ENCODE peak calls at places on chromosomes 4 and X, in eight cellular contexts. M, X, V, C, Z, F, D and G are unnamed samples.
A peak's percentile ranks its signal among the peaks of the same experiment; 100 is the strongest.

GRCh38 chr4:106854970-106855369 is 181.1 kb downstream of the DKK2 start:
- DNase-seq in M (no peak), X (no peak), V (peak; percentile 0), C (no peak), Z (no peak), F (no peak), D (no peak), G (no peak)

GRCh38 chr4:8278421-8279287 is 9.1 kb downstream of the HTRA3 start:
- DNase-seq in M (no peak), X (no peak), V (peak; percentile 93), C (no peak), Z (peak; percentile 46), F (no peak), D (no peak), G (no peak)

GRCh38 chr4:124334119-124334518 is 378.4 kb downstream of the ANKRD50 start:
- DNase-seq in M (peak; percentile 65), X (no peak), V (peak; percentile 94), C (peak; percentile 11), Z (peak; percentile 81), F (no peak), D (peak; percentile 17), G (no peak)

GRCh38 chrX:21438792-21439191 is 64.6 kb downstream of the CNKSR2 start:
- DNase-seq in M (no peak), X (no peak), V (no peak), C (no peak), Z (no peak), F (no peak), D (peak; percentile 42), G (no peak)

GRCh38 chr4:85078016-85078415 is 111.5 kb upstream of the WDFY3 start:
- DNase-seq in M (no peak), X (no peak), V (no peak), C (no peak), Z (no peak), F (no peak), D (no peak), G (no peak)

GRCh38 chr4:113088050-113088449 is 38.6 kb downstream of the ANK2 start:
- DNase-seq in M (no peak), X (no peak), V (no peak), C (no peak), Z (no peak), F (no peak), D (no peak), G (no peak)

GRCh38 chrX:15680401-15680800 is 15.8 kb upstream of the CLTRN start:
- DNase-seq in M (no peak), X (no peak), V (peak; percentile 11), C (no peak), Z (peak; percentile 82), F (no peak), D (no peak), G (no peak)

GRCh38 chr4:174170091-174170490 is 113.4 kb downstream of the FBXO8 start:
- DNase-seq in M (no peak), X (no peak), V (no peak), C (no peak), Z (no peak), F (no peak), D (no peak), G (no peak)

GRCh38 chrX:79371640-79372039 is 4.5 kb upstream of the ITM2A start:
- DNase-seq in M (no peak), X (no peak), V (no peak), C (no peak), Z (no peak), F (no peak), D (no peak), G (no peak)

GRCh38 chrX:15781964-15782711 is 8.1 kb upstream of the ZRSR2 start:
- DNase-seq in M (no peak), X (no peak), V (no peak), C (no peak), Z (no peak), F (no peak), D (peak; percentile 11), G (no peak)

GRCh38 chr4:74266081-74266480 is 42.2 kb upstream of the EPGN start:
- DNase-seq in M (no peak), X (no peak), V (no peak), C (no peak), Z (no peak), F (no peak), D (no peak), G (no peak)

DNA sequence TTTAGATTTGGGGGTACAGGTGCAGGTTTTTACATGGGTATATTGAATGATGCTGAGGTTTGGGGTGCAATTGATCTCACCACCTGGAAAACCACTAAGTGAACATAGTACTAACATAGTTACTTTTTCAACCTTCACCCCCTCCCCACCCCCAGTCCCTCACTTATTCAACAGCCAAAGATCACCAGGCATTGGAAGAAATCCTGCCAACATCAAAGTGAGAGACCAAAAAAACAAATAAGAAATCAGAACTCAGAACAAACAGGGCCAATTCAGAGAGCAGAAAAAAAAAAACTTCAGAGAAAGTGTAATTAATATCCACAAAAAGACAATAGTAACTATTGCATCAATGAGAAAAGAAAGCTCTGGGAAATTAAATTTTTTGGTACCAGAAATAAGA is 20.5 kb upstream of the LAP3 start:
- DNase-seq in M (no peak), X (no peak), V (no peak), C (no peak), Z (no peak), F (no peak), D (no peak), G (no peak)
- H3K27ac ChIP-seq in M (no peak overlapping the region), X (no peak overlapping the region), V (no peak overlapping the region), C (no peak overlapping the region), Z (no peak overlapping the region), F (no peak overlapping the region), D (no peak overlapping the region), G (no peak overlapping the region)

DNA sequence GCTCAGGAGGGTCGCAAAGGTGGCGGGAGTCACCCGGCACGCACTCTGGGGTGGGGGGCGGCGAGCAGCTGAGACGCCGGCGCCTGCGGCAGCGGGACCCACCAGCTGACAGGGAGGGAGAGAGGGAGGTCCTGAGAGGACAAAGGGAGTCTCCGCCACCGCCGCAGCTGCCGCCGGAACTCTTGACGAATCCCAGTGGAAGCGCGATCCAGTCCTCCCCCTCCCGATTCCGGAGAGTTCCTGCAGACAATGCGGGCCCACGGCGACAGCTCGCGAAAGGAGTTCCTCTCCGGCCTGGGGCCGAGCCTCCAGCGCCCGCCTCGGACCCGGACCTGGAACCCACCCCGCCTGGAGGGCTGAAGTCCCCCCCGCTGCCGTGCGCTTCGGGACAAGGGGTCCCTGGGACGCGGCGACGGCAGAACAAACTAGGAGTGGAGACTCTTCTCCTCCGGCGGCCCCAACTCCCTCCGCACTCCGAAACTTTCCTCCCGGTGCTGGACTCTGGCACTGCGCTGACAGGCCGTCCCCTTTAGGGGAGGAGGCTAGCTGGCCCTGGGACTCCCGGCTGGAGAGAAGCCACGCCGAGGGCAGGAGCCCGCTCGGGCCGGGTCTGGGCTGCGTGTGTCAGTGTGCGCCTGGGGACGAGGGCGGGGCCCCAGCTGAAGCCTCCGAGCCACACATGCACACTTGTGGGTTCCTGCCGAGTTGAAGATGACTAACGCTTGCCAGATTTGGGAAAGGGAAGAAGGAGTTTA is at the start of gene ANTXR2:
- DNase-seq in M (peak; percentile 80), X (peak; percentile 92), V (peak; percentile 97), C (peak; percentile 86), Z (peak; percentile 92), F (peak; percentile 79), D (no peak), G (peak; percentile 97)
- TF ChIP-seq CTCF in M (peak; percentile 14), X (peak; percentile 23), V (peak; percentile 20), C (no peak), Z (no peak), F (no peak), D (no peak), G (no peak)

GRCh38 chr4:94927696-94928095 is 169.9 kb downstream of the BMPR1B start:
- DNase-seq in M (no peak), X (no peak), V (no peak), C (no peak), Z (no peak), F (no peak), D (no peak), G (no peak)
- H3K27ac ChIP-seq in M (no peak overlapping the region), X (no peak overlapping the region), V (no peak overlapping the region), C (no peak overlapping the region), Z (no peak overlapping the region), F (no peak overlapping the region), D (no peak overlapping the region), G (no peak overlapping the region)

GRCh38 chr4:24917076-24917856 is 4.4 kb upstream of the CCDC149 start:
- DNase-seq in M (no peak), X (no peak), V (no peak), C (peak; percentile 21), Z (no peak), F (no peak), D (no peak), G (no peak)

GRCh38 chr4:24913099-24913445 is 230 bp upstream of the CCDC149 start:
- DNase-seq in M (no peak), X (no peak), V (peak; percentile 23), C (no peak), Z (no peak), F (no peak), D (no peak), G (no peak)

GRCh38 chr4:24912252-24913098 is at the start of gene CCDC149:
- DNase-seq in M (no peak), X (peak; percentile 88), V (peak; percentile 60), C (peak; percentile 19), Z (peak; percentile 61), F (peak; percentile 85), D (no peak), G (peak; percentile 75)

GRCh38 chr4:24914460-24914859 is 1.6 kb upstream of the CCDC149 start:
- DNase-seq in M (no peak), X (no peak), V (no peak), C (no peak), Z (peak; percentile 20), F (no peak), D (no peak), G (no peak)

GRCh38 chr4:24915121-24915922 is 2.5 kb upstream of the CCDC149 start:
- DNase-seq in M (no peak), X (no peak), V (peak; percentile 12), C (no peak), Z (no peak), F (no peak), D (no peak), G (no peak)
- TF ChIP-seq CTCF in M (no peak), X (no peak), V (peak; percentile 16), C (no peak), Z (no peak), F (no peak), D (no peak), G (no peak)

GRCh38 chr4:184755278-184755677 is 21.4 kb upstream of the CENPU start:
- DNase-seq in M (no peak), X (no peak), V (no peak), C (no peak), Z (peak; percentile 77), F (no peak), D (no peak), G (no peak)
- H3K27ac ChIP-seq in M (no peak overlapping the region), X (no peak overlapping the region), V (no peak overlapping the region), C (no peak overlapping the region), Z (peak overlapping the region; percentile 18), F (peak overlapping the region; percentile 75), D (no peak overlapping the region), G (no peak overlapping the region)

DNA sequence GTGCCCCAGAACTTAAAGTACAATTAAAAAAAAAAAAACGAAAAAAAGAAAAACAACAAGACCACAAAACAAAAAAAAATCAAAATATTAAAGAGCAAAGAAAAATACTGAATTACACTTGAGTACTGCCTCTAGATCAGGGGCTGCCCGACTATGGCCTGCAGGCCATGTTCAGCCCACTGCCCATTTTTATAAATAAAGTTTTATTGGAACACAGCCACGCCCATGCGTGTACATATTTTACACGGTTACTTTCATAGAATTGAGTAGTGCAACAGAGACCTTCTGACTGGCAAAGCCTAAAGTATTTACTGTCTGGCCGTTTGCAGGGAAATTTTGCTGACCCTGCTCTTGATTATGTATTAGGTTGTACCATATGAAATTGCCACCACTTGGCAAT is 130.5 kb downstream of the ATXN3L start:
- DNase-seq in M (no peak), X (no peak), V (no peak), C (no peak), Z (no peak), F (no peak), D (no peak), G (no peak)
- TF ChIP-seq CTCF in M (no peak), X (no peak), V (no peak), C (no peak), Z (no peak), F (no peak), D (no peak), G (no peak)